ENCODE peak calls at places on chromosomes 11 and 22, in eight cellular contexts. One of them, this sample, is unnamed.

GRCh38 chr11:31106326-31106725 is 263.2 kb downstream of the DCDC1 start:
- DNase-seq in HCT116: no peak
- DNase-seq in Peyer's patch: no peak
- DNase-seq in uterus: no peak
- DNase-seq in gastrocnemius medialis: no peak
- DNase-seq in adrenal gland: no peak
- DNase-seq in spleen: no peak
- DNase-seq in body of pancreas: no peak
- DNase-seq in this sample: no peak

GRCh38 chr11:106286881-106287504 is 209.5 kb downstream of the AASDHPPT start:
- DNase-seq in HCT116: no peak
- DNase-seq in Peyer's patch: no peak
- DNase-seq in uterus: no peak
- DNase-seq in gastrocnemius medialis: no peak
- DNase-seq in adrenal gland: no peak
- DNase-seq in spleen: no peak
- DNase-seq in body of pancreas: no peak
- DNase-seq in this sample: no peak

GRCh38 chr11:38282718-38283117 is 1684.7 kb upstream of the RAG2 start:
- DNase-seq in HCT116: no peak
- DNase-seq in Peyer's patch: no peak
- DNase-seq in uterus: no peak
- DNase-seq in gastrocnemius medialis: no peak
- DNase-seq in adrenal gland: no peak
- DNase-seq in spleen: no peak
- DNase-seq in body of pancreas: no peak
- DNase-seq in this sample: no peak

GRCh38 chr11:16776716-16777115 is 38.3 kb downstream of the C11orf58 start:
- DNase-seq in HCT116: no peak
- DNase-seq in Peyer's patch: no peak
- DNase-seq in uterus: no peak
- DNase-seq in gastrocnemius medialis: no peak
- DNase-seq in adrenal gland: no peak
- DNase-seq in spleen: no peak
- DNase-seq in body of pancreas: no peak
- DNase-seq in this sample: no peak

GRCh38 chr11:76233196-76233921 is 27.1 kb upstream of the WNT11 start:
- DNase-seq in HCT116: no peak
- DNase-seq in Peyer's patch: no peak
- DNase-seq in uterus: no peak
- DNase-seq in gastrocnemius medialis: no peak
- DNase-seq in adrenal gland: no peak
- DNase-seq in spleen: no peak
- DNase-seq in body of pancreas: no peak
- DNase-seq in this sample: no peak

GRCh38 chr11:65432686-65433582 is 10.3 kb downstream of the NEAT1 start:
- DNase-seq in HCT116: no peak
- DNase-seq in Peyer's patch: no peak
- DNase-seq in uterus: no peak
- DNase-seq in gastrocnemius medialis: no peak
- DNase-seq in adrenal gland: no peak
- DNase-seq in spleen: no peak
- DNase-seq in body of pancreas: no peak
- DNase-seq in this sample: no peak

GRCh38 chr22:27311666-27312566 is 489.6 kb downstream of the MN1 start:
- DNase-seq in HCT116: no peak
- DNase-seq in Peyer's patch: no peak
- DNase-seq in uterus: no peak
- DNase-seq in gastrocnemius medialis: no peak
- DNase-seq in adrenal gland: no peak
- DNase-seq in spleen: no peak
- DNase-seq in body of pancreas: no peak
- DNase-seq in this sample: no peak

GRCh38 chr11:88454881-88455280 is 117.3 kb upstream of the CTSC start:
- DNase-seq in HCT116: no peak
- DNase-seq in Peyer's patch: no peak
- DNase-seq in uterus: no peak
- DNase-seq in gastrocnemius medialis: no peak
- DNase-seq in adrenal gland: no peak
- DNase-seq in spleen: no peak
- DNase-seq in body of pancreas: no peak
- DNase-seq in this sample: no peak

GRCh38 chr11:13889566-13890214 is 72.8 kb upstream of the SPON1 start:
- DNase-seq in HCT116: no peak
- DNase-seq in Peyer's patch: no peak
- DNase-seq in uterus: no peak
- DNase-seq in gastrocnemius medialis: no peak
- DNase-seq in adrenal gland: no peak
- DNase-seq in spleen: no peak
- DNase-seq in body of pancreas: no peak
- DNase-seq in this sample: no peak

GRCh38 chr11:129348813-129349212 is 26.8 kb upstream of the BARX2 start:
- DNase-seq in HCT116: no peak
- DNase-seq in Peyer's patch: no peak
- DNase-seq in uterus: no peak
- DNase-seq in gastrocnemius medialis: no peak
- DNase-seq in adrenal gland: no peak
- DNase-seq in spleen: no peak
- DNase-seq in body of pancreas: no peak
- DNase-seq in this sample: no peak

DNA sequence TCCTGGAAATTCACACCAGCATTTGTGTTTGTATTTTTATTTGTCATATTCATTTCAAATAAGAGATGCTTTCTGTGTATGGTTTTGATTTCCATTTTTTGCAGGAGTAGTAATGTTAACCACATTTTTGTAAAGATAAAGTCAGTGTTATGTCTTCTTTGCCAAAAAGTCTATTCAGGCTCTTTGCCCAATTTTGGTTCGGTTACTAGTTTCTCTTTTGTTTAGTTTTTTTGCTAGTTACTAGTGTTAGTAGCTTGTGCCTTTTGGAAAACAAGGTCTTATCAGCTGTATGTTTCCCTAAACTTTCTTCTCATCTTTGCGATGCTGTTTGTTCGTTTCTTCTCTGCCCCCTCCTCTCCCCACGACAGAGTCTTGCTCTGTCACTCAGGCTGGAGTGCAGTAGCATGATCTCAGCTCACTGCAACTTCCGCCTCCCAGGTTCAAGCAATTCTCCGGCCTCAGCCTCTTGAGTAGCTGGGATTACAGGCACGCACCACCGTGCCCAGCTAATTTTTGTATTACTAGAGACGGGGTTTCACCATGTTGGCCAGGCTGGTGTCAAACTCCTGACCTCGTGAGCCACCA is 112.3 kb upstream of the GRK3 start:
- DNase-seq in HCT116: no peak
- DNase-seq in Peyer's patch: no peak
- DNase-seq in uterus: no peak
- DNase-seq in gastrocnemius medialis: no peak
- DNase-seq in adrenal gland: no peak
- DNase-seq in spleen: no peak
- DNase-seq in body of pancreas: no peak
- DNase-seq in this sample: no peak
- H3K4me3 ChIP-seq in HCT116: no peak
- H3K4me3 ChIP-seq in Peyer's patch: no peak
- H3K4me3 ChIP-seq in uterus: no peak
- H3K4me3 ChIP-seq in gastrocnemius medialis: no peak
- H3K4me3 ChIP-seq in adrenal gland: no peak
- H3K4me3 ChIP-seq in spleen: no peak
- H3K4me3 ChIP-seq in body of pancreas: no peak
- H3K4me3 ChIP-seq in this sample: no peak

GRCh38 chr22:19442166-19442565 is 5.3 kb downstream of the C22orf39 start:
- DNase-seq in HCT116: no peak
- DNase-seq in Peyer's patch: no peak
- DNase-seq in uterus: no peak
- DNase-seq in gastrocnemius medialis: peak
- DNase-seq in adrenal gland: no peak
- DNase-seq in spleen: no peak
- DNase-seq in body of pancreas: no peak
- DNase-seq in this sample: no peak

GRCh38 chr22:19438286-19438685 is 5.9 kb downstream of the MRPL40 start:
- DNase-seq in HCT116: no peak
- DNase-seq in Peyer's patch: no peak
- DNase-seq in uterus: no peak
- DNase-seq in gastrocnemius medialis: no peak
- DNase-seq in adrenal gland: no peak
- DNase-seq in spleen: no peak
- DNase-seq in body of pancreas: no peak
- DNase-seq in this sample: no peak

GRCh38 chr22:19443544-19444211 is 3.8 kb downstream of the C22orf39 start:
- DNase-seq in HCT116: no peak
- DNase-seq in Peyer's patch: no peak
- DNase-seq in uterus: no peak
- DNase-seq in gastrocnemius medialis: no peak
- DNase-seq in adrenal gland: no peak
- DNase-seq in spleen: no peak
- DNase-seq in body of pancreas: no peak
- DNase-seq in this sample: no peak

GRCh38 chr22:19434829-19435580 is 2.7 kb downstream of the MRPL40 start:
- DNase-seq in HCT116: no peak
- DNase-seq in Peyer's patch: no peak
- DNase-seq in uterus: no peak
- DNase-seq in gastrocnemius medialis: no peak
- DNase-seq in adrenal gland: no peak
- DNase-seq in spleen: no peak
- DNase-seq in body of pancreas: no peak
- DNase-seq in this sample: no peak

DNA sequence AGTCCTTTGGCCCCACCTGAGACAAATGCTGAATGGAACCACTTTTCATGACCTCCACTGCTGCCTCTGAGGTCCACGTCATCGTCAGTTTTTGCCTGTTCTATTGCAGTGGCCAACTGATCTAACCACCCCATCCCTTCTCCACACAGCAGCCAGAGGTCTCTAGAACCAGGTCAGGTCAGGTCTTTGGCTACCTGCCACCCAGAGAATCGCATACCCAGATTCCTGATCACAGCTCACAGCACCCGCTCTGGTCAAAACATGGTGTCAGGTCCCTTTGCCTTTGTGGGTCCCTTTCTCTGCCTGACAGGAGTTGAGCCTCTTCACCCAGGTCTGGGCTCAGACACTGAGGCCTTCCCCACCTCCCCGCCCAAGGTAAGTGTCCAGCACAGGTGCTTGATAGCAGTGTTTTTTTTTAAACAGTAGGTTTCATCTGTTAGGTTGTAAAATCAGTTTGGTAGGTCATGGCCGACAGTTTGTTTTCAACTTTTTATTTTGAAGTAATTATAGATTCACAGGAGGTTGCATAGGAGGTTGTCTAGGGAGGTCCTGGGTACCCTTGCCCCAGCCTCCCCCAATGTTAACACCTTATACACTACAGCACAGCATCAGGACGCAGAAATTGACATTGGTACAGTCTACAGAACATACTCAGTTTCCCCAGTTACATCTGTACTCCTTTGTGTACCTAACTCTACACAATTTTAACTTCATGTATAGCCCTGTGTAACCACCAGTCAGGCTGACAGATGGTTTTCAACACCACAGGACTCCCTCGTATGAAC is 6.9 kb downstream of the C22orf39 start:
- DNase-seq in HCT116: no peak
- DNase-seq in Peyer's patch: no peak
- DNase-seq in uterus: no peak
- DNase-seq in gastrocnemius medialis: peak
- DNase-seq in adrenal gland: peak
- DNase-seq in spleen: no peak
- DNase-seq in body of pancreas: no peak
- DNase-seq in this sample: no peak
- TF ChIP-seq POLR2A in HCT116: no peak
- TF ChIP-seq POLR2A in Peyer's patch: no peak
- TF ChIP-seq POLR2A in uterus: no peak
- TF ChIP-seq POLR2A in gastrocnemius medialis: peak
- TF ChIP-seq POLR2A in adrenal gland: no peak
- TF ChIP-seq POLR2A in spleen: no peak
- TF ChIP-seq POLR2A in body of pancreas: no peak
- TF ChIP-seq POLR2A in this sample: no peak

GRCh38 chr11:110331626-110332025 is 35.2 kb upstream of the RDX start:
- DNase-seq in HCT116: no peak
- DNase-seq in Peyer's patch: no peak
- DNase-seq in uterus: no peak
- DNase-seq in gastrocnemius medialis: no peak
- DNase-seq in adrenal gland: no peak
- DNase-seq in spleen: no peak
- DNase-seq in body of pancreas: no peak
- DNase-seq in this sample: no peak

GRCh38 chr11:110329441-110329840 is 33.0 kb upstream of the RDX start:
- DNase-seq in HCT116: no peak
- DNase-seq in Peyer's patch: no peak
- DNase-seq in uterus: no peak
- DNase-seq in gastrocnemius medialis: no peak
- DNase-seq in adrenal gland: no peak
- DNase-seq in spleen: no peak
- DNase-seq in body of pancreas: no peak
- DNase-seq in this sample: no peak

GRCh38 chr11:110323786-110324185 is 27.4 kb upstream of the RDX start:
- DNase-seq in HCT116: no peak
- DNase-seq in Peyer's patch: no peak
- DNase-seq in uterus: no peak
- DNase-seq in gastrocnemius medialis: no peak
- DNase-seq in adrenal gland: no peak
- DNase-seq in spleen: no peak
- DNase-seq in body of pancreas: no peak
- DNase-seq in this sample: no peak

GRCh38 chr11:110327508-110327907 is 31.1 kb upstream of the RDX start:
- DNase-seq in HCT116: no peak
- DNase-seq in Peyer's patch: no peak
- DNase-seq in uterus: no peak
- DNase-seq in gastrocnemius medialis: no peak
- DNase-seq in adrenal gland: no peak
- DNase-seq in spleen: no peak
- DNase-seq in body of pancreas: no peak
- DNase-seq in this sample: no peak
- H3K4me3 ChIP-seq in HCT116: no peak
- H3K4me3 ChIP-seq in Peyer's patch: no peak
- H3K4me3 ChIP-seq in uterus: no peak
- H3K4me3 ChIP-seq in gastrocnemius medialis: no peak
- H3K4me3 ChIP-seq in adrenal gland: no peak
- H3K4me3 ChIP-seq in spleen: no peak
- H3K4me3 ChIP-seq in body of pancreas: no peak
- H3K4me3 ChIP-seq in this sample: no peak

DNA sequence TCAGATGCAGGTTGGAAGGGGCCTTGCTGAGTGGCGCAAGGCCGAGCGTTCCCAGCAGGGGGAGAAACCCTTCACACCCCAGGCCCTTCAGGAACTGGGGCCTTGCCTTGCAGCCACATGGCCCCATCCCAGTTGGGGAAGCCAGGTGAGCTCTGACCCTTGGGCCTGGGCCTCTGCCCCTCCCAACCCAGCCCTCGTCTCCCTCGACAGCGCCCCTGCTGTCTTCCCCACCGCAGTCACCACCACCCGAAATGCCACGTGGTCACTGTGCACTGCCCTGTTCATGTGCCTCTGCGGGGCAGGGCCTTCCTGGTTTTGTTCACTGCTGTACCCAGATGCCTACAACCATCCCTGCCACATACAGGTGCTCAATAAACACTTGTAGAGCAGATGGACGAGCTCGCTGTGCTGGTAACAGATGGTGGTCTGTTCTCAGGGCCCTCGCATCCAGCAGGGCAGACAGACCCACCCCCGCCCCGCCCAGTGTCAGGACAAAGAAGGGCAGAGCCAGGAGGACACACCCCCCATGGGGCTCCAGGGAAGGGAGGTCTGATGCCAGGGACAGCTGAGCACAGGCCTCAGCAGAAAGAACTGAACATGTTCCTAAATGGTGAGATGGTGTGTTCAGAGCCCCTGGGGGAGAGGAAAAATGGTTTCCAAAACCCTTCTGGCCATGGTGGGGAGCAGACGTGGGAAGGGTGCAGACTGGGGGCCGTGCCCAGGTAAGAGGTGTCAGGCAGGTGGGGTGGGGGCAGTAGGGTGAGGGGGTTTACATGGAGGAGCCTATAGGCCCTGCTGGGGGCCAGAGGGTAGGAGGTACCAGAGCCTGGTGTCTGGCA is 3.7 kb downstream of the POLR2L start:
- DNase-seq in HCT116: no peak
- DNase-seq in Peyer's patch: no peak
- DNase-seq in uterus: no peak
- DNase-seq in gastrocnemius medialis: no peak
- DNase-seq in adrenal gland: no peak
- DNase-seq in spleen: no peak
- DNase-seq in body of pancreas: no peak
- DNase-seq in this sample: no peak
- TF ChIP-seq POLR2A in HCT116: no peak
- TF ChIP-seq POLR2A in Peyer's patch: no peak
- TF ChIP-seq POLR2A in uterus: no peak
- TF ChIP-seq POLR2A in gastrocnemius medialis: no peak
- TF ChIP-seq POLR2A in adrenal gland: no peak
- TF ChIP-seq POLR2A in spleen: no peak
- TF ChIP-seq POLR2A in body of pancreas: peak
- TF ChIP-seq POLR2A in this sample: no peak